ENCODE peak calls at places on chromosomes 11 and 22, in nine cellular contexts. One of them, this sample, is unnamed.

GRCh38 chr11:94700631-94701030 is 67.5 kb upstream of the AMOTL1 start:
- DNase-seq in omental fat pad: no peak
- DNase-seq in iPS-NIHi11: no peak
- DNase-seq in body of pancreas: no peak
- DNase-seq in psoas muscle: no peak
- DNase-seq in activated T-helper 1 cell treated with anti-CD3 and anti-CD28 coated beads, Interleukin-12 subunit alpha, Interleukin-12 subunit beta, Interleukin-2, Interleukin-4 antibody, amounts not matched to agents 30 ng/mL and 10 ng/mL and 1 ng/mL, durations not matched to agents 14 hours and 24 hours and 36 hours: no peak
- DNase-seq in neural crest cell: no peak
- DNase-seq in NAMALWA: no peak
- DNase-seq in nucleus accumbens: no peak
- DNase-seq in this sample: no peak

GRCh38 chr11:32008879-32009548 is 81.9 kb upstream of the RCN1 start:
- DNase-seq in omental fat pad: no peak
- DNase-seq in iPS-NIHi11: no peak
- DNase-seq in body of pancreas: no peak
- DNase-seq in psoas muscle: no peak
- DNase-seq in activated T-helper 1 cell treated with anti-CD3 and anti-CD28 coated beads, Interleukin-12 subunit alpha, Interleukin-12 subunit beta, Interleukin-2, Interleukin-4 antibody, amounts not matched to agents 30 ng/mL and 10 ng/mL and 1 ng/mL, durations not matched to agents 14 hours and 24 hours and 36 hours: no peak
- DNase-seq in neural crest cell: no peak
- DNase-seq in NAMALWA: no peak
- DNase-seq in nucleus accumbens: no peak
- DNase-seq in this sample: no peak

GRCh38 chr11:35579557-35580396 is 38.5 kb upstream of the FJX1 start:
- DNase-seq in omental fat pad: no peak
- DNase-seq in iPS-NIHi11: no peak
- DNase-seq in body of pancreas: no peak
- DNase-seq in psoas muscle: no peak
- DNase-seq in activated T-helper 1 cell treated with anti-CD3 and anti-CD28 coated beads, Interleukin-12 subunit alpha, Interleukin-12 subunit beta, Interleukin-2, Interleukin-4 antibody, amounts not matched to agents 30 ng/mL and 10 ng/mL and 1 ng/mL, durations not matched to agents 14 hours and 24 hours and 36 hours: no peak
- DNase-seq in neural crest cell: no peak
- DNase-seq in NAMALWA: no peak
- DNase-seq in nucleus accumbens: no peak
- DNase-seq in this sample: peak; percentile 85

GRCh38 chr11:63910605-63911195 is 6.3 kb downstream of the RCOR2 start:
- DNase-seq in omental fat pad: no peak
- DNase-seq in iPS-NIHi11: no peak
- DNase-seq in body of pancreas: no peak
- DNase-seq in psoas muscle: no peak
- DNase-seq in activated T-helper 1 cell treated with anti-CD3 and anti-CD28 coated beads, Interleukin-12 subunit alpha, Interleukin-12 subunit beta, Interleukin-2, Interleukin-4 antibody, amounts not matched to agents 30 ng/mL and 10 ng/mL and 1 ng/mL, durations not matched to agents 14 hours and 24 hours and 36 hours: no peak
- DNase-seq in neural crest cell: no peak
- DNase-seq in NAMALWA: no peak
- DNase-seq in nucleus accumbens: no peak
- DNase-seq in this sample: no peak

GRCh38 chr22:18973264-18974031 is 37.4 kb upstream of the PRODH start:
- DNase-seq in omental fat pad: no peak
- DNase-seq in iPS-NIHi11: no peak
- DNase-seq in body of pancreas: peak; percentile 46
- DNase-seq in psoas muscle: peak; percentile 42
- DNase-seq in activated T-helper 1 cell treated with anti-CD3 and anti-CD28 coated beads, Interleukin-12 subunit alpha, Interleukin-12 subunit beta, Interleukin-2, Interleukin-4 antibody, amounts not matched to agents 30 ng/mL and 10 ng/mL and 1 ng/mL, durations not matched to agents 14 hours and 24 hours and 36 hours: no peak
- DNase-seq in neural crest cell: no peak
- DNase-seq in NAMALWA: no peak
- DNase-seq in nucleus accumbens: no peak
- DNase-seq in this sample: no peak

GRCh38 chr11:57213282-57214086 is 23.6 kb downstream of the APLNR start:
- DNase-seq in omental fat pad: no peak
- DNase-seq in iPS-NIHi11: peak; percentile 81
- DNase-seq in body of pancreas: no peak
- DNase-seq in psoas muscle: no peak
- DNase-seq in activated T-helper 1 cell treated with anti-CD3 and anti-CD28 coated beads, Interleukin-12 subunit alpha, Interleukin-12 subunit beta, Interleukin-2, Interleukin-4 antibody, amounts not matched to agents 30 ng/mL and 10 ng/mL and 1 ng/mL, durations not matched to agents 14 hours and 24 hours and 36 hours: no peak
- DNase-seq in neural crest cell: peak; percentile 67
- DNase-seq in NAMALWA: no peak
- DNase-seq in nucleus accumbens: no peak
- DNase-seq in this sample: peak; percentile 42

GRCh38 chr11:26993965-26994446 is at the start of gene FIBIN:
- DNase-seq in omental fat pad: no peak
- DNase-seq in iPS-NIHi11: peak; percentile 68
- DNase-seq in body of pancreas: peak; percentile 17
- DNase-seq in psoas muscle: peak; percentile 68
- DNase-seq in activated T-helper 1 cell treated with anti-CD3 and anti-CD28 coated beads, Interleukin-12 subunit alpha, Interleukin-12 subunit beta, Interleukin-2, Interleukin-4 antibody, amounts not matched to agents 30 ng/mL and 10 ng/mL and 1 ng/mL, durations not matched to agents 14 hours and 24 hours and 36 hours: no peak
- DNase-seq in neural crest cell: no peak
- DNase-seq in NAMALWA: no peak
- DNase-seq in nucleus accumbens: peak; percentile 13
- DNase-seq in this sample: peak; percentile 78

GRCh38 chr22:19576460-19577421 is 52.5 kb upstream of the CLDN5 start:
- DNase-seq in omental fat pad: no peak
- DNase-seq in iPS-NIHi11: peak; percentile 65
- DNase-seq in body of pancreas: no peak
- DNase-seq in psoas muscle: no peak
- DNase-seq in activated T-helper 1 cell treated with anti-CD3 and anti-CD28 coated beads, Interleukin-12 subunit alpha, Interleukin-12 subunit beta, Interleukin-2, Interleukin-4 antibody, amounts not matched to agents 30 ng/mL and 10 ng/mL and 1 ng/mL, durations not matched to agents 14 hours and 24 hours and 36 hours: peak; percentile 60
- DNase-seq in neural crest cell: no peak
- DNase-seq in NAMALWA: no peak
- DNase-seq in nucleus accumbens: no peak
- DNase-seq in this sample: peak; percentile 64

GRCh38 chr11:44625759-44626523 is 60.5 kb downstream of the CD82 start:
- DNase-seq in omental fat pad: no peak
- DNase-seq in iPS-NIHi11: no peak
- DNase-seq in body of pancreas: no peak
- DNase-seq in psoas muscle: no peak
- DNase-seq in activated T-helper 1 cell treated with anti-CD3 and anti-CD28 coated beads, Interleukin-12 subunit alpha, Interleukin-12 subunit beta, Interleukin-2, Interleukin-4 antibody, amounts not matched to agents 30 ng/mL and 10 ng/mL and 1 ng/mL, durations not matched to agents 14 hours and 24 hours and 36 hours: no peak
- DNase-seq in neural crest cell: no peak
- DNase-seq in NAMALWA: no peak
- DNase-seq in nucleus accumbens: no peak
- DNase-seq in this sample: no peak

GRCh38 chr11:112810951-112811350 is 150.3 kb upstream of the NCAM1 start:
- DNase-seq in omental fat pad: no peak
- DNase-seq in iPS-NIHi11: no peak
- DNase-seq in body of pancreas: no peak
- DNase-seq in psoas muscle: no peak
- DNase-seq in activated T-helper 1 cell treated with anti-CD3 and anti-CD28 coated beads, Interleukin-12 subunit alpha, Interleukin-12 subunit beta, Interleukin-2, Interleukin-4 antibody, amounts not matched to agents 30 ng/mL and 10 ng/mL and 1 ng/mL, durations not matched to agents 14 hours and 24 hours and 36 hours: no peak
- DNase-seq in neural crest cell: no peak
- DNase-seq in NAMALWA: no peak
- DNase-seq in nucleus accumbens: no peak
- DNase-seq in this sample: no peak

GRCh38 chr11:128772814-128773213 is 78.9 kb downstream of the FLI1 start:
- DNase-seq in omental fat pad: no peak
- DNase-seq in iPS-NIHi11: no peak
- DNase-seq in body of pancreas: peak; percentile 68
- DNase-seq in psoas muscle: peak; percentile 72
- DNase-seq in activated T-helper 1 cell treated with anti-CD3 and anti-CD28 coated beads, Interleukin-12 subunit alpha, Interleukin-12 subunit beta, Interleukin-2, Interleukin-4 antibody, amounts not matched to agents 30 ng/mL and 10 ng/mL and 1 ng/mL, durations not matched to agents 14 hours and 24 hours and 36 hours: no peak
- DNase-seq in neural crest cell: no peak
- DNase-seq in NAMALWA: peak; percentile 69
- DNase-seq in nucleus accumbens: no peak
- DNase-seq in this sample: no peak

GRCh38 chr11:45834298-45834756 is 12.9 kb upstream of the CRY2 start:
- DNase-seq in omental fat pad: no peak
- DNase-seq in iPS-NIHi11: no peak
- DNase-seq in body of pancreas: no peak
- DNase-seq in psoas muscle: no peak
- DNase-seq in activated T-helper 1 cell treated with anti-CD3 and anti-CD28 coated beads, Interleukin-12 subunit alpha, Interleukin-12 subunit beta, Interleukin-2, Interleukin-4 antibody, amounts not matched to agents 30 ng/mL and 10 ng/mL and 1 ng/mL, durations not matched to agents 14 hours and 24 hours and 36 hours: peak; percentile 36
- DNase-seq in neural crest cell: no peak
- DNase-seq in NAMALWA: no peak
- DNase-seq in nucleus accumbens: no peak
- DNase-seq in this sample: no peak

GRCh38 chr11:69166186-69167115 is 10.7 kb downstream of the SMIM38 start:
- DNase-seq in omental fat pad: no peak
- DNase-seq in iPS-NIHi11: peak; percentile 66
- DNase-seq in body of pancreas: peak; percentile 28
- DNase-seq in psoas muscle: no peak
- DNase-seq in activated T-helper 1 cell treated with anti-CD3 and anti-CD28 coated beads, Interleukin-12 subunit alpha, Interleukin-12 subunit beta, Interleukin-2, Interleukin-4 antibody, amounts not matched to agents 30 ng/mL and 10 ng/mL and 1 ng/mL, durations not matched to agents 14 hours and 24 hours and 36 hours: peak; percentile 17
- DNase-seq in neural crest cell: no peak
- DNase-seq in NAMALWA: peak; percentile 36
- DNase-seq in nucleus accumbens: no peak
- DNase-seq in this sample: peak; percentile 93